ENCODE peak calls at places on chromosomes 5 and 9, in six cellular contexts. U, X, L, O, Q and M are unnamed samples.

GRCh38 chr9:136354592-136355085 is 8.9 kb downstream of the DNLZ start:
- DNase-seq in U (no peak), X (peak), L (no peak), O (peak), Q (no peak), M (no peak)

GRCh38 chr9:78122631-78123030 is 91.0 kb upstream of the GNAQ start:
- DNase-seq in U (no peak), X (no peak), L (no peak), O (no peak), Q (no peak), M (no peak)

GRCh38 chr9:116661037-116661954 is 25.8 kb upstream of the TRIM32 start:
- DNase-seq in U (peak), X (peak), L (peak), O (peak), Q (peak), M (peak)

GRCh38 chr5:181207214-181207959 is 2.4 kb upstream of the TRIM7 start:
- DNase-seq in U (peak), X (peak), L (no peak), O (peak), Q (peak), M (peak)

GRCh38 chr5:74382115-74382514 is 258.4 kb downstream of the ENC1 start:
- DNase-seq in U (no peak), X (no peak), L (no peak), O (no peak), Q (no peak), M (no peak)

GRCh38 chr9:97573482-97574073 is 59.6 kb downstream of the TSTD2 start:
- DNase-seq in U (peak), X (no peak), L (no peak), O (no peak), Q (no peak), M (no peak)

GRCh38 chr5:142800776-142801494 is 30.8 kb downstream of the ARHGAP26 start:
- DNase-seq in U (no peak), X (no peak), L (peak), O (no peak), Q (no peak), M (peak)

GRCh38 chr5:75886706-75887105 is 169.5 kb upstream of the POC5 start:
- DNase-seq in U (no peak), X (no peak), L (no peak), O (no peak), Q (peak), M (no peak)

GRCh38 chr5:1330847-1331831 is 13.8 kb downstream of the CLPTM1L start:
- DNase-seq in U (no peak), X (no peak), L (no peak), O (no peak), Q (no peak), M (no peak)

GRCh38 chr5:130034872-130035271 is 130.6 kb downstream of the CHSY3 start:
- DNase-seq in U (no peak), X (no peak), L (no peak), O (no peak), Q (peak), M (no peak)

GRCh38 chr9:128635266-128636023 is 21.2 kb downstream of the DYNC2I2 start:
- DNase-seq in U (peak), X (peak), L (no peak), O (peak), Q (peak), M (no peak)

GRCh38 chr5:89080467-89081116 is 197.6 kb upstream of the MEF2C start:
- DNase-seq in U (no peak), X (no peak), L (peak), O (no peak), Q (no peak), M (no peak)

GRCh38 chr5:67214713-67215591 is 18.4 kb upstream of the CD180 start:
- DNase-seq in U (no peak), X (no peak), L (no peak), O (no peak), Q (peak), M (no peak)

GRCh38 chr9:83583151-83584014 is 39.6 kb upstream of the IDNK start:
- DNase-seq in U (peak), X (peak), L (no peak), O (peak), Q (peak), M (peak)

GRCh38 chr5:172728481-172729241 is 42.3 kb downstream of the DUSP1 start:
- DNase-seq in U (no peak), X (no peak), L (no peak), O (no peak), Q (no peak), M (no peak)

GRCh38 chr5:136810198-136810823 is 445.0 kb upstream of the TRPC7 start:
- DNase-seq in U (no peak), X (no peak), L (no peak), O (no peak), Q (no peak), M (no peak)

GRCh38 chr9:104068546-104068945 is 25.6 kb upstream of the SMC2 start:
- DNase-seq in U (no peak), X (no peak), L (no peak), O (no peak), Q (no peak), M (no peak)

GRCh38 chr9:130078547-130078946 is 24.8 kb downstream of the GPR107 start:
- DNase-seq in U (no peak), X (no peak), L (no peak), O (no peak), Q (no peak), M (no peak)

GRCh38 chr5:1304059-1304458 is 9.2 kb upstream of the TERT start:
- DNase-seq in U (no peak), X (no peak), L (no peak), O (no peak), Q (no peak), M (no peak)

GRCh38 chr9:90894956-90895687 is 93.5 kb downstream of the SYK start:
- DNase-seq in U (peak), X (peak), L (no peak), O (peak), Q (peak), M (peak)

GRCh38 chr9:5628183-5628529 is 751 bp upstream of the RIC1 start:
- DNase-seq in U (no peak), X (peak), L (no peak), O (no peak), Q (no peak), M (no peak)

GRCh38 chr9:27534658-27535209 is 5.1 kb upstream of the MOB3B start:
- DNase-seq in U (no peak), X (no peak), L (no peak), O (no peak), Q (no peak), M (no peak)

GRCh38 chr5:138833726-138834480 is 41.2 kb downstream of the LRRTM2 start:
- DNase-seq in U (no peak), X (no peak), L (no peak), O (no peak), Q (no peak), M (no peak)

GRCh38 chr9:109027176-109027575 is 13.9 kb upstream of the CTNNAL1 start:
- DNase-seq in U (no peak), X (no peak), L (no peak), O (no peak), Q (peak), M (no peak)

GRCh38 chr9:112037281-112038016 is 137.6 kb downstream of the SUSD1 start:
- DNase-seq in U (no peak), X (no peak), L (peak), O (no peak), Q (no peak), M (peak)

GRCh38 chr5:75322066-75322465 is 15.0 kb upstream of the HMGCR start:
- DNase-seq in U (no peak), X (no peak), L (no peak), O (no peak), Q (no peak), M (no peak)

GRCh38 chr9:108234811-108235210 is 621.0 kb downstream of the ACTL7B start:
- DNase-seq in U (no peak), X (no peak), L (no peak), O (no peak), Q (no peak), M (no peak)

GRCh38 chr5:57383093-57383861 is 99.3 kb downstream of the ACTBL2 start:
- DNase-seq in U (peak), X (peak), L (no peak), O (peak), Q (peak), M (peak)

GRCh38 chr9:107210775-107211174 is 72.3 kb upstream of the RAD23B start:
- DNase-seq in U (no peak), X (no peak), L (no peak), O (no peak), Q (no peak), M (no peak)

GRCh38 chr9:21696411-21696865 is 106.0 kb upstream of the MTAP start:
- DNase-seq in U (peak), X (peak), L (no peak), O (no peak), Q (no peak), M (no peak)

GRCh38 chr5:65727491-65728156 is 5.6 kb downstream of the NLN start:
- DNase-seq in U (no peak), X (no peak), L (no peak), O (no peak), Q (peak), M (no peak)

GRCh38 chr5:65722575-65723424 is 795 bp downstream of the NLN start:
- DNase-seq in U (peak), X (peak), L (no peak), O (peak), Q (peak), M (peak)

GRCh38 chr5:65718576-65719310 is 3.2 kb downstream of the SGTB start:
- DNase-seq in U (no peak), X (no peak), L (no peak), O (no peak), Q (no peak), M (no peak)

GRCh38 chr5:65721050-65721774 is 697 bp downstream of the SGTB start:
- DNase-seq in U (peak), X (peak), L (no peak), O (peak), Q (peak), M (peak)

GRCh38 chr5:65721775-65722574 is at the start of the genes NLN and SGTB:
- DNase-seq in U (peak), X (peak), L (no peak), O (peak), Q (peak), M (peak)
- TF ChIP-seq POLR2A in U (peak), X (peak), L (peak), O (peak), Q (peak), M (peak)

GRCh38 chr9:3087697-3088096 is 243.8 kb upstream of the PUM3 start:
- DNase-seq in U (no peak), X (no peak), L (no peak), O (no peak), Q (no peak), M (no peak)
- TF ChIP-seq MYC in U (no peak), X (no peak), L (no peak), O (no peak), Q (no peak), M (no peak)

DNA sequence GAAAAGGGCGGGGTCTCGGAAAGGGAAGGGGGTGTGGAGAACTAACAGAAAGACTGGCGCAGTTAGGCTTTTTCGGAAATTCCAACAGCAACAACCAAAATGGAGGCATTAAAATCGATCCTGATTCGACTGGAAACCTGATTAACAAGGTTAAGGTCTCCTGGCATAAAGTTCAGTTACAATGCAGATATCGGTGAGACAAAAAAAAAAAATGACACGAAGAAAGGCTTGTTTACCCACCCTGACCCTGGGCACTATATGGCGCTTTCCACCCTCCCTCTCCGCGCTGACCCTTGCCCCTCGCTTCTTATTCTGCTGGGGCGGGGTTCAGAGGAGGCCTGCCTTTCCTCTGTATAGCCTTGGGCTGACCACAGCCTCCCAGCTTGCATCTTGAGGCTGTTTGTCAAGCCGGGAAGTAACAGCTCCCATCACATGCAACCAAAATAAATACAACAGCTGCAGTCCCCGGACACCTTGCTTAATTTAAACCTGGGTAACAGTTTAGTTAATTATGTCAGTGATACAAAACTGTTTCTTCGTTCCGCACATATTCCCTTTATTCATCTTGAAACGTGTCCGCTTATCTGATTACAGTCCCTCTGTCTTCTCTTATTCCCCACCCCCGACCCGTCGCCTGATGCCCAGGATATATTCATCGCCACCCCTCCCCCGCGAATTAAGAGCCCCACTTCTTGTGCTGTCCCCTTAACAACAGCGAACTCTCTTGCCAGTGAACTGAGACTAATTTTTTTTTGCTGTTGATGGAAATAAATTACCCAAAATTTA is 808 bp upstream of the PJA2 start:
- DNase-seq in U (no peak), X (peak), L (no peak), O (peak), Q (no peak), M (peak)
- TF ChIP-seq POLR2A in U (peak), X (peak), L (no peak), O (peak), Q (peak), M (peak)

GRCh38 chr5:14712131-14712530 is 47.6 kb downstream of the OTULIN start:
- DNase-seq in U (no peak), X (no peak), L (no peak), O (no peak), Q (no peak), M (no peak)

GRCh38 chr5:14708551-14708950 is 44.0 kb downstream of the OTULIN start:
- DNase-seq in U (no peak), X (no peak), L (no peak), O (no peak), Q (no peak), M (no peak)

GRCh38 chr5:14707811-14708210 is 43.3 kb downstream of the OTULIN start:
- DNase-seq in U (no peak), X (no peak), L (no peak), O (no peak), Q (no peak), M (no peak)

GRCh38 chr5:14712666-14713065 is 48.1 kb downstream of the OTULIN start:
- DNase-seq in U (no peak), X (no peak), L (no peak), O (no peak), Q (no peak), M (no peak)

GRCh38 chr5:14710313-14710994 is 45.9 kb downstream of the OTULIN start:
- DNase-seq in U (no peak), X (no peak), L (no peak), O (no peak), Q (no peak), M (no peak)
- TF ChIP-seq MYC in U (no peak), X (no peak), L (no peak), O (no peak), Q (no peak), M (no peak)

GRCh38 chr9:95876595-95876994 is 1.1 kb downstream of the ERCC6L2 start:
- DNase-seq in U (peak), X (no peak), L (no peak), O (peak), Q (no peak), M (peak)

GRCh38 chr9:95875305-95876137 is at the start of gene ERCC6L2:
- DNase-seq in U (peak), X (peak), L (peak), O (peak), Q (peak), M (peak)

GRCh38 chr9:95874303-95874988 is 1.0 kb upstream of the ERCC6L2 start:
- DNase-seq in U (peak), X (no peak), L (no peak), O (peak), Q (no peak), M (no peak)

GRCh38 chr9:95876138-95876444 is 600 bp downstream of the ERCC6L2 start:
- DNase-seq in U (no peak), X (no peak), L (no peak), O (no peak), Q (no peak), M (no peak)

DNA sequence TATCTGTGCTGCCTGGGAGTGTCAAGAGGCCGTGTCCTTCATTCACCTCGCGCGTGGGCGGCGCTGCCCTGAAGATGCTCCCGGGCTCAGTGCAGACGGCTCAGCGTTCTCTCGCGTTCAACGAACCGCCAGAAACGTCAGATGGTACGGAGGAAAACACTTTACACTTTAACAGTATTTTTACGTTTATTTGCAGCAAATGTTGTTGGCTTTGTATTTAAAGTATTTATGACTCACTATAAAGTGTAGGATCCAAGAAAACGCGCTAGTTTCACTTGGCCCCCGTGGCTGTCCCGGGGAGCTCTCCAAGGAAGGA is 544 bp upstream of the ERCC6L2 start:
- DNase-seq in U (peak), X (peak), L (no peak), O (peak), Q (no peak), M (peak)
- TF ChIP-seq POLR2A in U (no peak), X (no peak), L (no peak), O (no peak), Q (no peak), M (no peak)

GRCh38 chr5:124064956-124065355 is 553.0 kb downstream of the CSNK1G3 start:
- DNase-seq in U (no peak), X (no peak), L (no peak), O (no peak), Q (peak), M (no peak)
- TF ChIP-seq MYC in U (no peak), X (no peak), L (no peak), O (no peak), Q (no peak), M (no peak)